ENCODE peak calls at places on chromosomes 12 and 14, in five cellular contexts. One of them, this sample, is unnamed.

GRCh38 chr14:52266179-52266578 is 1.3 kb upstream of the PTGDR start:
- DNase-seq in PC-3: no peak
- DNase-seq in fibroblast of lung: peak
- DNase-seq in cardiac muscle cell: peak
- DNase-seq in hepatocyte: no peak
- DNase-seq in this sample: peak

GRCh38 chr12:56029666-56030293 is 8.9 kb downstream of the IKZF4 start:
- DNase-seq in fibroblast of lung: peak
- DNase-seq in cardiac muscle cell: peak
- DNase-seq in hepatocyte: peak
- DNase-seq in PC-3: peak
- DNase-seq in this sample: no peak

GRCh38 chr12:85405781-85406522 is 125.9 kb downstream of the ALX1 start:
- DNase-seq in fibroblast of lung: peak
- DNase-seq in cardiac muscle cell: peak
- DNase-seq in hepatocyte: no peak
- DNase-seq in PC-3: no peak
- DNase-seq in this sample: no peak

GRCh38 chr14:33810308-33810707 is 140.6 kb downstream of the EGLN3 start:
- DNase-seq in fibroblast of lung: peak
- DNase-seq in PC-3: no peak
- DNase-seq in hepatocyte: no peak
- DNase-seq in cardiac muscle cell: peak
- DNase-seq in this sample: no peak

GRCh38 chr12:30754383-30754749 is 385 bp downstream of the CAPRIN2 start:
- DNase-seq in fibroblast of lung: no peak
- DNase-seq in hepatocyte: no peak
- DNase-seq in cardiac muscle cell: no peak
- DNase-seq in PC-3: no peak
- DNase-seq in this sample: no peak

GRCh38 chr12:68479261-68479581 is 131.5 kb upstream of the RAP1B start:
- DNase-seq in cardiac muscle cell: no peak
- DNase-seq in fibroblast of lung: peak
- DNase-seq in hepatocyte: peak
- DNase-seq in PC-3: no peak
- DNase-seq in this sample: no peak

GRCh38 chr12:126093911-126094310 is 1028.7 kb downstream of the AACS start:
- DNase-seq in hepatocyte: peak
- DNase-seq in fibroblast of lung: no peak
- DNase-seq in PC-3: peak
- DNase-seq in cardiac muscle cell: no peak
- DNase-seq in this sample: no peak

GRCh38 chr14:65429757-65430156 is 17.2 kb downstream of the FUT8 start:
- DNase-seq in PC-3: no peak
- DNase-seq in cardiac muscle cell: no peak
- DNase-seq in fibroblast of lung: no peak
- DNase-seq in hepatocyte: no peak
- DNase-seq in this sample: no peak

GRCh38 chr14:77319416-77319815 is 1.3 kb downstream of the POMT2 start:
- DNase-seq in PC-3: peak
- DNase-seq in cardiac muscle cell: no peak
- DNase-seq in hepatocyte: no peak
- DNase-seq in fibroblast of lung: no peak
- DNase-seq in this sample: no peak

GRCh38 chr14:104135121-104135903 is 3.1 kb upstream of the KIF26A start:
- DNase-seq in PC-3: peak
- DNase-seq in fibroblast of lung: no peak
- DNase-seq in hepatocyte: peak
- DNase-seq in cardiac muscle cell: peak
- DNase-seq in this sample: no peak

GRCh38 chr14:61557262-61557661 is 138.1 kb upstream of the HIF1A start:
- DNase-seq in PC-3: no peak
- DNase-seq in fibroblast of lung: no peak
- DNase-seq in hepatocyte: no peak
- DNase-seq in cardiac muscle cell: no peak
- DNase-seq in this sample: no peak

GRCh38 chr14:23562822-23563472 is 4.6 kb downstream of the AP1G2 start:
- DNase-seq in cardiac muscle cell: peak
- DNase-seq in fibroblast of lung: peak
- DNase-seq in PC-3: peak
- DNase-seq in hepatocyte: peak
- DNase-seq in this sample: no peak

GRCh38 chr12:131132118-131132892 is 178.6 kb downstream of the ADGRD1 start:
- DNase-seq in fibroblast of lung: peak
- DNase-seq in hepatocyte: peak
- DNase-seq in cardiac muscle cell: peak
- DNase-seq in PC-3: peak
- DNase-seq in this sample: no peak

GRCh38 chr12:11656550-11656949 is 7.1 kb downstream of the ETV6 start:
- DNase-seq in PC-3: no peak
- DNase-seq in hepatocyte: no peak
- DNase-seq in cardiac muscle cell: no peak
- DNase-seq in fibroblast of lung: no peak
- DNase-seq in this sample: no peak

GRCh38 chr14:98582276-98582675 is 689.7 kb downstream of the BCL11B start:
- DNase-seq in hepatocyte: no peak
- DNase-seq in fibroblast of lung: no peak
- DNase-seq in PC-3: no peak
- DNase-seq in cardiac muscle cell: no peak
- DNase-seq in this sample: no peak

GRCh38 chr14:24834951-24835350 is 201.0 kb upstream of the GZMB start:
- DNase-seq in PC-3: no peak
- DNase-seq in cardiac muscle cell: no peak
- DNase-seq in hepatocyte: no peak
- DNase-seq in fibroblast of lung: no peak
- DNase-seq in this sample: no peak

GRCh38 chr12:42936991-42937390 is 347.4 kb upstream of the PRICKLE1 start:
- DNase-seq in cardiac muscle cell: no peak
- DNase-seq in PC-3: no peak
- DNase-seq in hepatocyte: no peak
- DNase-seq in fibroblast of lung: no peak
- DNase-seq in this sample: no peak

GRCh38 chr12:46790066-46790465 is 35.7 kb downstream of the SLC38A4 start:
- DNase-seq in cardiac muscle cell: no peak
- DNase-seq in hepatocyte: no peak
- DNase-seq in fibroblast of lung: no peak
- DNase-seq in PC-3: no peak
- DNase-seq in this sample: no peak

GRCh38 chr12:51833446-51834227 is 14.9 kb downstream of the FIGNL2 start:
- DNase-seq in PC-3: no peak
- DNase-seq in fibroblast of lung: no peak
- DNase-seq in cardiac muscle cell: no peak
- DNase-seq in hepatocyte: no peak
- DNase-seq in this sample: no peak

GRCh38 chr14:50001999-50002925 is 109.4 kb downstream of the ARF6 start:
- DNase-seq in fibroblast of lung: no peak
- DNase-seq in hepatocyte: no peak
- DNase-seq in PC-3: no peak
- DNase-seq in cardiac muscle cell: no peak
- DNase-seq in this sample: no peak

GRCh38 chr12:120006248-120006975 is 17.4 kb downstream of the BICDL1 start:
- DNase-seq in PC-3: no peak
- DNase-seq in cardiac muscle cell: no peak
- DNase-seq in hepatocyte: no peak
- DNase-seq in fibroblast of lung: no peak
- DNase-seq in this sample: no peak

GRCh38 chr12:52971701-52972329 is 22.9 kb downstream of the KRT18 start:
- DNase-seq in hepatocyte: peak
- DNase-seq in fibroblast of lung: peak
- DNase-seq in PC-3: peak
- DNase-seq in cardiac muscle cell: peak
- DNase-seq in this sample: no peak

GRCh38 chr14:61751475-61751989 is 10.7 kb upstream of the SNAPC1 start:
- DNase-seq in hepatocyte: no peak
- DNase-seq in fibroblast of lung: no peak
- DNase-seq in cardiac muscle cell: peak
- DNase-seq in PC-3: no peak
- DNase-seq in this sample: no peak

GRCh38 chr12:72282721-72283120 is 10.6 kb downstream of the TRHDE start:
- DNase-seq in fibroblast of lung: peak
- DNase-seq in hepatocyte: peak
- DNase-seq in PC-3: peak
- DNase-seq in cardiac muscle cell: peak
- DNase-seq in this sample: no peak

GRCh38 chr14:106218189-106218588 is 691.8 kb downstream of the TMEM121 start:
- DNase-seq in PC-3: no peak
- DNase-seq in fibroblast of lung: no peak
- DNase-seq in cardiac muscle cell: no peak
- DNase-seq in hepatocyte: no peak
- DNase-seq in this sample: no peak

GRCh38 chr14:92993302-92993701 is 70.4 kb downstream of the CHGA start:
- DNase-seq in PC-3: no peak
- DNase-seq in fibroblast of lung: no peak
- DNase-seq in cardiac muscle cell: no peak
- DNase-seq in hepatocyte: no peak
- DNase-seq in this sample: no peak

GRCh38 chr14:31275731-31276130 is 68.1 kb upstream of the HECTD1 start:
- DNase-seq in fibroblast of lung: peak
- DNase-seq in cardiac muscle cell: no peak
- DNase-seq in hepatocyte: no peak
- DNase-seq in PC-3: no peak
- DNase-seq in this sample: no peak

GRCh38 chr14:99518441-99519346 is 37.5 kb downstream of the CCNK start:
- DNase-seq in cardiac muscle cell: peak
- DNase-seq in fibroblast of lung: peak
- DNase-seq in hepatocyte: peak
- DNase-seq in PC-3: peak
- DNase-seq in this sample: no peak

GRCh38 chr14:59707778-59708635 is 131.4 kb upstream of the CCDC175 start:
- DNase-seq in PC-3: peak
- DNase-seq in cardiac muscle cell: peak
- DNase-seq in hepatocyte: no peak
- DNase-seq in fibroblast of lung: peak
- DNase-seq in this sample: no peak

GRCh38 chr12:26268841-26269553 is 73.6 kb downstream of the SSPN start:
- DNase-seq in cardiac muscle cell: no peak
- DNase-seq in fibroblast of lung: no peak
- DNase-seq in hepatocyte: peak
- DNase-seq in PC-3: no peak
- DNase-seq in this sample: no peak

GRCh38 chr14:68195126-68195525 is 375.5 kb downstream of the RAD51B start:
- DNase-seq in PC-3: peak
- DNase-seq in hepatocyte: peak
- DNase-seq in cardiac muscle cell: no peak
- DNase-seq in fibroblast of lung: no peak
- DNase-seq in this sample: no peak

GRCh38 chr14:65462411-65462810 is 49.9 kb downstream of the FUT8 start:
- DNase-seq in cardiac muscle cell: no peak
- DNase-seq in fibroblast of lung: peak
- DNase-seq in hepatocyte: no peak
- DNase-seq in PC-3: peak
- DNase-seq in this sample: no peak

GRCh38 chr12:45257185-45257585 is 41.3 kb downstream of the ANO6 start:
- DNase-seq in hepatocyte: no peak
- DNase-seq in cardiac muscle cell: no peak
- DNase-seq in PC-3: no peak
- DNase-seq in fibroblast of lung: no peak
- DNase-seq in this sample: no peak

GRCh38 chr12:91877461-91878230 is 268.0 kb downstream of the BTG1 start:
- DNase-seq in hepatocyte: no peak
- DNase-seq in PC-3: no peak
- DNase-seq in cardiac muscle cell: no peak
- DNase-seq in fibroblast of lung: no peak
- DNase-seq in this sample: no peak
- H3K27ac ChIP-seq in hepatocyte: no peak
- H3K27ac ChIP-seq in PC-3: no peak
- H3K27ac ChIP-seq in cardiac muscle cell: no peak
- H3K27ac ChIP-seq in fibroblast of lung: no peak
- H3K27ac ChIP-seq in this sample: no peak

DNA sequence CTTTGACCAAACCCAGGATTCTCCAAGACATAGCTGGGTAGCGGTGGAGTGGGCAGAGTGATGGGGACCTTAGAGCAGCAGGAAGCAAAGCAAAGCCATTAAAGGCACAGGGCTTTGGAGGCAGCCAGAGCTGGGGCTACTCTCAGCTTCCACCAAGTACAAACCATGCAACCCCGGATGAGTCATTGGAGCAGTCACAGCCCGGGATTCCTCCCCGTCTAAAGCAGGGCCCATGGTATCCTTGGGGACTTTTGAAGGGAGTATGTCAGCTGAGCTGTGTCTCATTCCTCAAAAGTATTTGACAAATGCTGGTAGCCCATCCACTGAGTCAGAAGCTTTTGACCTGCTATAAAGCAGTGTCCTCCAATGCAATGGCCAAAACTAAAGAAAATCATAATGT is 9.7 kb upstream of the IFI27 start:
- DNase-seq in hepatocyte: peak
- DNase-seq in PC-3: peak
- DNase-seq in cardiac muscle cell: peak
- DNase-seq in fibroblast of lung: peak
- DNase-seq in this sample: no peak
- H3K27ac ChIP-seq in hepatocyte: peak
- H3K27ac ChIP-seq in PC-3: no peak
- H3K27ac ChIP-seq in cardiac muscle cell: no peak
- H3K27ac ChIP-seq in fibroblast of lung: no peak
- H3K27ac ChIP-seq in this sample: no peak

DNA sequence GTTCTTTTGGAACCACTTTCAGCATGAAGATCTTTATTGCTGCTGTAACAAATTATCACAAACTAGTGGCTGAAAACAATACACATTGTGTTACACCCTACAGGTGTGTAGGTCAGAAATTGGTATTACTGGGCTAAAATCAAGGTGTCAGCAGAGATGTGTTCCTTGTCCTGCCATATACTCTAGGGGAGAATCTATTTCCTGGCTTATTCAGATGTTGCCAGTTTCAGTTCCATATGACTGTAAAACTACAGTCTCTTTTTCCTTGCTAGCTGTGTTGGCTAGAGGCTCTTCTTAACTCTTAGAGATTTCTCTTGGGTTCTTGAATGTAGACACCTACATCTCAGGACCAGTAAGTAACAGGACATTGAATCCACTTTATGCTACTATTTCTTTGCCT is 215.6 kb upstream of the PPFIA2 start:
- DNase-seq in PC-3: no peak
- DNase-seq in cardiac muscle cell: no peak
- DNase-seq in hepatocyte: no peak
- DNase-seq in fibroblast of lung: no peak
- DNase-seq in this sample: no peak
- H3K27ac ChIP-seq in PC-3: no peak
- H3K27ac ChIP-seq in cardiac muscle cell: no peak
- H3K27ac ChIP-seq in hepatocyte: no peak
- H3K27ac ChIP-seq in fibroblast of lung: no peak
- H3K27ac ChIP-seq in this sample: no peak

GRCh38 chr14:91398707-91399106 is 18.9 kb downstream of the CCDC88C start:
- DNase-seq in fibroblast of lung: no peak
- DNase-seq in hepatocyte: no peak
- DNase-seq in PC-3: no peak
- DNase-seq in cardiac muscle cell: no peak
- DNase-seq in this sample: no peak

GRCh38 chr14:91401751-91402150 is 15.9 kb downstream of the CCDC88C start:
- DNase-seq in fibroblast of lung: no peak
- DNase-seq in hepatocyte: no peak
- DNase-seq in cardiac muscle cell: no peak
- DNase-seq in PC-3: no peak
- DNase-seq in this sample: no peak

GRCh38 chr14:91402278-91403068 is 15.1 kb downstream of the CCDC88C start:
- DNase-seq in cardiac muscle cell: peak
- DNase-seq in fibroblast of lung: peak
- DNase-seq in PC-3: no peak
- DNase-seq in hepatocyte: peak
- DNase-seq in this sample: no peak

GRCh38 chr14:91399868-91400640 is 17.6 kb downstream of the CCDC88C start:
- DNase-seq in PC-3: no peak
- DNase-seq in hepatocyte: no peak
- DNase-seq in cardiac muscle cell: no peak
- DNase-seq in fibroblast of lung: no peak
- DNase-seq in this sample: no peak

GRCh38 chr14:91400696-91401095 is 16.9 kb downstream of the CCDC88C start:
- DNase-seq in cardiac muscle cell: peak
- DNase-seq in hepatocyte: no peak
- DNase-seq in fibroblast of lung: peak
- DNase-seq in PC-3: peak
- DNase-seq in this sample: no peak
- H3K27ac ChIP-seq in cardiac muscle cell: no peak
- H3K27ac ChIP-seq in hepatocyte: no peak
- H3K27ac ChIP-seq in fibroblast of lung: no peak
- H3K27ac ChIP-seq in PC-3: no peak
- H3K27ac ChIP-seq in this sample: no peak

This sample was measured in thoracic aorta.